ENCODE peak calls at places on chromosomes 5 and 9, in seven cellular contexts. One of them, this sample, is unnamed.

GRCh38 chr9:126556560-126557250 is 57.0 kb upstream of the LMX1B start:
- DNase-seq in hepatocyte: no peak
- DNase-seq in heart right ventricle: no peak
- DNase-seq in uterus: no peak
- DNase-seq in stomach: no peak
- DNase-seq in adrenal gland: no peak
- DNase-seq in suprapubic skin: no peak
- DNase-seq in this sample: peak; percentile 39

GRCh38 chr5:118243613-118244012 is 744.7 kb downstream of the DTWD2 start:
- DNase-seq in hepatocyte: no peak
- DNase-seq in heart right ventricle: no peak
- DNase-seq in uterus: no peak
- DNase-seq in stomach: no peak
- DNase-seq in adrenal gland: no peak
- DNase-seq in suprapubic skin: no peak
- DNase-seq in this sample: no peak

GRCh38 chr5:135019314-135019713 is 14.7 kb downstream of the PITX1 start:
- DNase-seq in hepatocyte: no peak
- DNase-seq in heart right ventricle: no peak
- DNase-seq in uterus: no peak
- DNase-seq in stomach: peak; percentile 20
- DNase-seq in adrenal gland: no peak
- DNase-seq in suprapubic skin: peak; percentile 32
- DNase-seq in this sample: peak; percentile 70

GRCh38 chr9:118529210-118529609 is 825.0 kb downstream of the TLR4 start:
- DNase-seq in hepatocyte: no peak
- DNase-seq in heart right ventricle: peak; percentile 32
- DNase-seq in uterus: no peak
- DNase-seq in stomach: no peak
- DNase-seq in adrenal gland: no peak
- DNase-seq in suprapubic skin: no peak
- DNase-seq in this sample: no peak

GRCh38 chr5:62134811-62135210 is 171.2 kb upstream of the KIF2A start:
- DNase-seq in hepatocyte: peak; percentile 8
- DNase-seq in heart right ventricle: no peak
- DNase-seq in uterus: no peak
- DNase-seq in stomach: no peak
- DNase-seq in adrenal gland: no peak
- DNase-seq in suprapubic skin: no peak
- DNase-seq in this sample: no peak

GRCh38 chr5:72093231-72093630 is 14.0 kb upstream of the MAP1B start:
- DNase-seq in hepatocyte: no peak
- DNase-seq in heart right ventricle: no peak
- DNase-seq in uterus: no peak
- DNase-seq in stomach: no peak
- DNase-seq in adrenal gland: no peak
- DNase-seq in suprapubic skin: no peak
- DNase-seq in this sample: no peak

GRCh38 chr5:141701341-141702119 is 19.5 kb upstream of the ARAP3 start:
- DNase-seq in hepatocyte: no peak
- DNase-seq in heart right ventricle: peak; percentile 42
- DNase-seq in uterus: no peak
- DNase-seq in stomach: no peak
- DNase-seq in adrenal gland: no peak
- DNase-seq in suprapubic skin: no peak
- DNase-seq in this sample: peak; percentile 64

GRCh38 chr5:52994266-52994665 is 5.1 kb downstream of the ITGA2 start:
- DNase-seq in hepatocyte: no peak
- DNase-seq in heart right ventricle: no peak
- DNase-seq in uterus: no peak
- DNase-seq in stomach: no peak
- DNase-seq in adrenal gland: no peak
- DNase-seq in suprapubic skin: no peak
- DNase-seq in this sample: no peak

GRCh38 chr9:88011005-88011766 is 36.9 kb upstream of the CDK20 start:
- DNase-seq in hepatocyte: peak; percentile 24
- DNase-seq in heart right ventricle: no peak
- DNase-seq in uterus: no peak
- DNase-seq in stomach: no peak
- DNase-seq in adrenal gland: peak; percentile 43
- DNase-seq in suprapubic skin: no peak
- DNase-seq in this sample: peak; percentile 63

GRCh38 chr5:61766141-61766540 is 434.1 kb downstream of the ZSWIM6 start:
- DNase-seq in hepatocyte: no peak
- DNase-seq in heart right ventricle: no peak
- DNase-seq in uterus: no peak
- DNase-seq in stomach: no peak
- DNase-seq in adrenal gland: no peak
- DNase-seq in suprapubic skin: no peak
- DNase-seq in this sample: no peak

GRCh38 chr5:163503106-163504090 is 2.0 kb upstream of the MAT2B start:
- DNase-seq in hepatocyte: peak; percentile 81
- DNase-seq in heart right ventricle: peak; percentile 57
- DNase-seq in uterus: peak; percentile 56
- DNase-seq in stomach: peak; percentile 57
- DNase-seq in adrenal gland: peak; percentile 63
- DNase-seq in suprapubic skin: no peak
- DNase-seq in this sample: peak; percentile 73

GRCh38 chr5:89556215-89557009 is 673.4 kb upstream of the MEF2C start:
- DNase-seq in hepatocyte: peak; percentile 6
- DNase-seq in heart right ventricle: no peak
- DNase-seq in uterus: no peak
- DNase-seq in stomach: no peak
- DNase-seq in adrenal gland: peak; percentile 55
- DNase-seq in suprapubic skin: no peak
- DNase-seq in this sample: no peak

GRCh38 chr5:143977891-143978448 is 166.0 kb downstream of the HMHB1 start:
- DNase-seq in hepatocyte: no peak
- DNase-seq in heart right ventricle: no peak
- DNase-seq in uterus: no peak
- DNase-seq in stomach: no peak
- DNase-seq in adrenal gland: no peak
- DNase-seq in suprapubic skin: no peak
- DNase-seq in this sample: no peak

GRCh38 chr9:79693750-79694149 is 122.0 kb downstream of the TLE4 start:
- DNase-seq in hepatocyte: no peak
- DNase-seq in heart right ventricle: no peak
- DNase-seq in uterus: no peak
- DNase-seq in stomach: no peak
- DNase-seq in adrenal gland: no peak
- DNase-seq in suprapubic skin: no peak
- DNase-seq in this sample: no peak

GRCh38 chr5:35094966-35095365 is 47.2 kb upstream of the AGXT2 start:
- DNase-seq in hepatocyte: no peak
- DNase-seq in heart right ventricle: no peak
- DNase-seq in uterus: no peak
- DNase-seq in stomach: no peak
- DNase-seq in adrenal gland: no peak
- DNase-seq in suprapubic skin: no peak
- DNase-seq in this sample: no peak

GRCh38 chr9:132169672-132170392 is 8.0 kb downstream of the NTNG2 start:
- DNase-seq in hepatocyte: peak; percentile 68
- DNase-seq in heart right ventricle: no peak
- DNase-seq in uterus: no peak
- DNase-seq in stomach: peak; percentile 59
- DNase-seq in adrenal gland: peak; percentile 53
- DNase-seq in suprapubic skin: no peak
- DNase-seq in this sample: peak; percentile 95

GRCh38 chr5:173592050-173592669 is 24.3 kb downstream of the BOD1 start:
- DNase-seq in hepatocyte: no peak
- DNase-seq in heart right ventricle: no peak
- DNase-seq in uterus: no peak
- DNase-seq in stomach: no peak
- DNase-seq in adrenal gland: no peak
- DNase-seq in suprapubic skin: no peak
- DNase-seq in this sample: peak; percentile 63

GRCh38 chr5:74738406-74738805 is 28.5 kb downstream of the GFM2 start:
- DNase-seq in hepatocyte: no peak
- DNase-seq in heart right ventricle: no peak
- DNase-seq in uterus: no peak
- DNase-seq in stomach: no peak
- DNase-seq in adrenal gland: no peak
- DNase-seq in suprapubic skin: no peak
- DNase-seq in this sample: no peak

GRCh38 chr5:67301285-67301904 is 104.8 kb upstream of the CD180 start:
- DNase-seq in hepatocyte: peak; percentile 59
- DNase-seq in heart right ventricle: peak; percentile 42
- DNase-seq in uterus: peak; percentile 83
- DNase-seq in stomach: peak; percentile 38
- DNase-seq in adrenal gland: peak; percentile 45
- DNase-seq in suprapubic skin: peak; percentile 90
- DNase-seq in this sample: no peak

GRCh38 chr5:9316733-9317132 is 229.1 kb downstream of the SEMA5A start:
- DNase-seq in hepatocyte: no peak
- DNase-seq in heart right ventricle: no peak
- DNase-seq in uterus: no peak
- DNase-seq in stomach: no peak
- DNase-seq in adrenal gland: no peak
- DNase-seq in suprapubic skin: no peak
- DNase-seq in this sample: no peak

GRCh38 chr9:97038551-97038908 is 412 bp downstream of the CTSV start:
- DNase-seq in hepatocyte: no peak
- DNase-seq in heart right ventricle: no peak
- DNase-seq in uterus: no peak
- DNase-seq in stomach: no peak
- DNase-seq in adrenal gland: no peak
- DNase-seq in suprapubic skin: no peak
- DNase-seq in this sample: peak; percentile 79

GRCh38 chr5:58872670-58873273 is 289.9 kb downstream of the RAB3C start:
- DNase-seq in hepatocyte: no peak
- DNase-seq in heart right ventricle: no peak
- DNase-seq in uterus: no peak
- DNase-seq in stomach: no peak
- DNase-seq in adrenal gland: no peak
- DNase-seq in suprapubic skin: no peak
- DNase-seq in this sample: no peak

GRCh38 chr5:115349001-115349817 is 52.8 kb upstream of the CCDC112 start:
- DNase-seq in hepatocyte: peak; percentile 75
- DNase-seq in heart right ventricle: no peak
- DNase-seq in uterus: no peak
- DNase-seq in stomach: peak; percentile 36
- DNase-seq in adrenal gland: peak; percentile 68
- DNase-seq in suprapubic skin: no peak
- DNase-seq in this sample: no peak

GRCh38 chr5:72662936-72663335 is 153.5 kb upstream of the TNPO1 start:
- DNase-seq in hepatocyte: no peak
- DNase-seq in heart right ventricle: no peak
- DNase-seq in uterus: no peak
- DNase-seq in stomach: no peak
- DNase-seq in adrenal gland: no peak
- DNase-seq in suprapubic skin: no peak
- DNase-seq in this sample: peak; percentile 14

GRCh38 chr5:54905942-54906537 is 79.4 kb downstream of the ESM1 start:
- DNase-seq in hepatocyte: peak; percentile 85
- DNase-seq in heart right ventricle: peak; percentile 56
- DNase-seq in uterus: peak; percentile 55
- DNase-seq in stomach: peak; percentile 86
- DNase-seq in adrenal gland: peak; percentile 63
- DNase-seq in suprapubic skin: no peak
- DNase-seq in this sample: peak; percentile 41

GRCh38 chr5:32165597-32165996 is 8.5 kb downstream of the GOLPH3 start:
- DNase-seq in hepatocyte: no peak
- DNase-seq in heart right ventricle: no peak
- DNase-seq in uterus: no peak
- DNase-seq in stomach: no peak
- DNase-seq in adrenal gland: no peak
- DNase-seq in suprapubic skin: no peak
- DNase-seq in this sample: no peak

GRCh38 chr9:133168432-133168831 is 4.7 kb upstream of the GBGT1 start:
- DNase-seq in hepatocyte: no peak
- DNase-seq in heart right ventricle: no peak
- DNase-seq in uterus: no peak
- DNase-seq in stomach: no peak
- DNase-seq in adrenal gland: no peak
- DNase-seq in suprapubic skin: no peak
- DNase-seq in this sample: peak; percentile 28

GRCh38 chr9:27377147-27377807 is 80.3 kb upstream of the EQTN start:
- DNase-seq in hepatocyte: peak; percentile 70
- DNase-seq in heart right ventricle: no peak
- DNase-seq in uterus: no peak
- DNase-seq in stomach: no peak
- DNase-seq in adrenal gland: no peak
- DNase-seq in suprapubic skin: no peak
- DNase-seq in this sample: no peak

DNA sequence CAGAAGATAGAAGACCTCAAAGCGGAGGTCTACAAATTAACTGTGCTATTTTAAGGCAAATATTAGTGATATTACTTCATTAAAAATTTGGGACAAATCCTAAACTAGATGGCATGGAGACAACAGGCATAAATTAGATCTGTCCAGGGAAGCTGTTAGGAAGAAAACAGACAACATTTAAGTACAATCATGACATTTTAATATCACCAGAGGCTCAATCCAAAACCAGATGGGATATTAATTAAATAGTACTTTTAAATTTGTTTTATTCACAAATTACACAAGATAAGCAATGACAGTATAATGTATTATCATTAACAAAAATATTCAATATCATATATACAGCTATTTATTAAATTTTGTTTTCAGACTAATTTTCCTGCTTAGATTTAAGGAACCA is 161.1 kb downstream of the AP3B1 start:
- DNase-seq in hepatocyte: no peak
- DNase-seq in heart right ventricle: no peak
- DNase-seq in uterus: no peak
- DNase-seq in stomach: no peak
- DNase-seq in adrenal gland: no peak
- DNase-seq in suprapubic skin: no peak
- DNase-seq in this sample: no peak
- H3K36me3 ChIP-seq in hepatocyte: no peaks in the 10 kb centered on the region
- H3K36me3 ChIP-seq in heart right ventricle: peaks cover 51% of the 10 kb centered on the region
- H3K36me3 ChIP-seq in uterus: no peaks in the 10 kb centered on the region
- H3K36me3 ChIP-seq in stomach: no peaks in the 10 kb centered on the region
- H3K36me3 ChIP-seq in adrenal gland: no peaks in the 10 kb centered on the region
- H3K36me3 ChIP-seq in suprapubic skin: no peaks in the 10 kb centered on the region
- H3K36me3 ChIP-seq in this sample: no peaks in the 10 kb centered on the region

GRCh38 chr5:15026011-15026481 is 154.5 kb upstream of the ANKH start:
- DNase-seq in hepatocyte: no peak
- DNase-seq in heart right ventricle: no peak
- DNase-seq in uterus: no peak
- DNase-seq in stomach: no peak
- DNase-seq in adrenal gland: no peak
- DNase-seq in suprapubic skin: no peak
- DNase-seq in this sample: no peak
- H3K4me3 ChIP-seq in hepatocyte: no peak overlapping the region
- H3K4me3 ChIP-seq in heart right ventricle: no peak overlapping the region
- H3K4me3 ChIP-seq in uterus: no peak overlapping the region
- H3K4me3 ChIP-seq in stomach: no peak overlapping the region
- H3K4me3 ChIP-seq in adrenal gland: no peak overlapping the region
- H3K4me3 ChIP-seq in suprapubic skin: no peak overlapping the region
- H3K4me3 ChIP-seq in this sample: no peak overlapping the region

GRCh38 chr9:109538346-109538745 is 40.2 kb upstream of the PTPN3 start:
- DNase-seq in hepatocyte: no peak
- DNase-seq in heart right ventricle: no peak
- DNase-seq in uterus: no peak
- DNase-seq in stomach: no peak
- DNase-seq in adrenal gland: no peak
- DNase-seq in suprapubic skin: no peak
- DNase-seq in this sample: no peak
- H3K27me3 ChIP-seq in hepatocyte: peaks cover 10% of the 10 kb centered on the region
- H3K27me3 ChIP-seq in heart right ventricle: no peaks in the 10 kb centered on the region
- H3K27me3 ChIP-seq in uterus: no peaks in the 10 kb centered on the region
- H3K27me3 ChIP-seq in stomach: no peaks in the 10 kb centered on the region
- H3K27me3 ChIP-seq in adrenal gland: no peaks in the 10 kb centered on the region
- H3K27me3 ChIP-seq in suprapubic skin: peaks cover 5% of the 10 kb centered on the region
- H3K27me3 ChIP-seq in this sample: no peaks in the 10 kb centered on the region

GRCh38 chr5:150539206-150539605 is 31.3 kb downstream of the NDST1 start:
- DNase-seq in hepatocyte: no peak
- DNase-seq in heart right ventricle: no peak
- DNase-seq in uterus: no peak
- DNase-seq in stomach: no peak
- DNase-seq in adrenal gland: peak; percentile 63
- DNase-seq in suprapubic skin: no peak
- DNase-seq in this sample: no peak
- H3K36me3 ChIP-seq in hepatocyte: no peaks in the 10 kb centered on the region
- H3K36me3 ChIP-seq in heart right ventricle: peaks cover 100% of the 10 kb centered on the region
- H3K36me3 ChIP-seq in uterus: no peaks in the 10 kb centered on the region
- H3K36me3 ChIP-seq in stomach: peaks cover 61% of the 10 kb centered on the region
- H3K36me3 ChIP-seq in adrenal gland: no peaks in the 10 kb centered on the region
- H3K36me3 ChIP-seq in suprapubic skin: peaks cover 91% of the 10 kb centered on the region
- H3K36me3 ChIP-seq in this sample: peaks cover 50% of the 10 kb centered on the region

This sample was measured in H7.